ENCODE peak calls at places on chromosomes 12 and 14, in eight cellular contexts. One of them, this sample, is unnamed.

GRCh38 chr12:80195143-80195726 is 95.9 kb downstream of the OTOGL start:
- DNase-seq in cardiac fibroblast: peak
- DNase-seq in M059J: peak
- DNase-seq in AG20443: peak
- DNase-seq in NCI-H2081: peak
- DNase-seq in activated CD4-positive, alpha-beta T cell treated with anti-CD3 and anti-CD28 coated beads, Interleukin-2, amount 50 U/mL, for 1 hour: no peak
- DNase-seq in activated CD8-positive, alpha-beta memory T cell treated with anti-CD3 and anti-CD28 coated beads for 48 hours: no peak
- DNase-seq in HEK293T: peak
- DNase-seq in this sample: peak

GRCh38 chr12:8493084-8493483 is 20.2 kb upstream of the CLEC4D start:
- DNase-seq in cardiac fibroblast: no peak
- DNase-seq in M059J: no peak
- DNase-seq in AG20443: no peak
- DNase-seq in NCI-H2081: no peak
- DNase-seq in activated CD4-positive, alpha-beta T cell treated with anti-CD3 and anti-CD28 coated beads, Interleukin-2, amount 50 U/mL, for 1 hour: no peak
- DNase-seq in activated CD8-positive, alpha-beta memory T cell treated with anti-CD3 and anti-CD28 coated beads for 48 hours: peak
- DNase-seq in HEK293T: no peak
- DNase-seq in this sample: peak

GRCh38 chr14:34538871-34539406 is 562 bp downstream of the EAPP start:
- DNase-seq in cardiac fibroblast: no peak
- DNase-seq in M059J: no peak
- DNase-seq in AG20443: no peak
- DNase-seq in NCI-H2081: no peak
- DNase-seq in activated CD4-positive, alpha-beta T cell treated with anti-CD3 and anti-CD28 coated beads, Interleukin-2, amount 50 U/mL, for 1 hour: no peak
- DNase-seq in activated CD8-positive, alpha-beta memory T cell treated with anti-CD3 and anti-CD28 coated beads for 48 hours: no peak
- DNase-seq in HEK293T: no peak
- DNase-seq in this sample: peak

GRCh38 chr14:97178781-97179180 is 381.6 kb downstream of the VRK1 start:
- DNase-seq in cardiac fibroblast: no peak
- DNase-seq in M059J: peak
- DNase-seq in AG20443: no peak
- DNase-seq in NCI-H2081: no peak
- DNase-seq in activated CD4-positive, alpha-beta T cell treated with anti-CD3 and anti-CD28 coated beads, Interleukin-2, amount 50 U/mL, for 1 hour: no peak
- DNase-seq in activated CD8-positive, alpha-beta memory T cell treated with anti-CD3 and anti-CD28 coated beads for 48 hours: no peak
- DNase-seq in HEK293T: no peak
- DNase-seq in this sample: no peak

GRCh38 chr12:40157307-40157706 is 51.4 kb upstream of the SLC2A13 start:
- DNase-seq in cardiac fibroblast: no peak
- DNase-seq in M059J: no peak
- DNase-seq in AG20443: no peak
- DNase-seq in NCI-H2081: no peak
- DNase-seq in activated CD4-positive, alpha-beta T cell treated with anti-CD3 and anti-CD28 coated beads, Interleukin-2, amount 50 U/mL, for 1 hour: no peak
- DNase-seq in activated CD8-positive, alpha-beta memory T cell treated with anti-CD3 and anti-CD28 coated beads for 48 hours: no peak
- DNase-seq in HEK293T: no peak
- DNase-seq in this sample: no peak

GRCh38 chr12:26744697-26745440 is 88.1 kb downstream of the ITPR2 start:
- DNase-seq in cardiac fibroblast: no peak
- DNase-seq in M059J: no peak
- DNase-seq in AG20443: no peak
- DNase-seq in NCI-H2081: peak
- DNase-seq in activated CD4-positive, alpha-beta T cell treated with anti-CD3 and anti-CD28 coated beads, Interleukin-2, amount 50 U/mL, for 1 hour: no peak
- DNase-seq in activated CD8-positive, alpha-beta memory T cell treated with anti-CD3 and anti-CD28 coated beads for 48 hours: no peak
- DNase-seq in HEK293T: no peak
- DNase-seq in this sample: no peak

GRCh38 chr12:112809684-112810083 is 18.1 kb downstream of the RPH3A start:
- DNase-seq in cardiac fibroblast: no peak
- DNase-seq in M059J: no peak
- DNase-seq in AG20443: no peak
- DNase-seq in NCI-H2081: no peak
- DNase-seq in activated CD4-positive, alpha-beta T cell treated with anti-CD3 and anti-CD28 coated beads, Interleukin-2, amount 50 U/mL, for 1 hour: no peak
- DNase-seq in activated CD8-positive, alpha-beta memory T cell treated with anti-CD3 and anti-CD28 coated beads for 48 hours: no peak
- DNase-seq in HEK293T: no peak
- DNase-seq in this sample: no peak

GRCh38 chr12:63844391-63845341 is at the start of gene SRGAP1:
- DNase-seq in cardiac fibroblast: peak
- DNase-seq in M059J: peak
- DNase-seq in AG20443: peak
- DNase-seq in NCI-H2081: peak
- DNase-seq in activated CD4-positive, alpha-beta T cell treated with anti-CD3 and anti-CD28 coated beads, Interleukin-2, amount 50 U/mL, for 1 hour: no peak
- DNase-seq in activated CD8-positive, alpha-beta memory T cell treated with anti-CD3 and anti-CD28 coated beads for 48 hours: no peak
- DNase-seq in HEK293T: peak
- DNase-seq in this sample: peak

GRCh38 chr12:117968826-117969659 is at the start of gene KSR2:
- DNase-seq in cardiac fibroblast: peak
- DNase-seq in M059J: peak
- DNase-seq in AG20443: peak
- DNase-seq in NCI-H2081: peak
- DNase-seq in activated CD4-positive, alpha-beta T cell treated with anti-CD3 and anti-CD28 coated beads, Interleukin-2, amount 50 U/mL, for 1 hour: peak
- DNase-seq in activated CD8-positive, alpha-beta memory T cell treated with anti-CD3 and anti-CD28 coated beads for 48 hours: peak
- DNase-seq in HEK293T: peak
- DNase-seq in this sample: peak

GRCh38 chr12:58285551-58285950 is 344.2 kb downstream of the ATP23 start:
- DNase-seq in cardiac fibroblast: no peak
- DNase-seq in M059J: no peak
- DNase-seq in AG20443: no peak
- DNase-seq in NCI-H2081: no peak
- DNase-seq in activated CD4-positive, alpha-beta T cell treated with anti-CD3 and anti-CD28 coated beads, Interleukin-2, amount 50 U/mL, for 1 hour: no peak
- DNase-seq in activated CD8-positive, alpha-beta memory T cell treated with anti-CD3 and anti-CD28 coated beads for 48 hours: no peak
- DNase-seq in HEK293T: no peak
- DNase-seq in this sample: no peak

GRCh38 chr14:21068521-21069387 is 1.4 kb upstream of the ARHGEF40 start:
- DNase-seq in cardiac fibroblast: peak
- DNase-seq in M059J: peak
- DNase-seq in AG20443: peak
- DNase-seq in NCI-H2081: peak
- DNase-seq in activated CD4-positive, alpha-beta T cell treated with anti-CD3 and anti-CD28 coated beads, Interleukin-2, amount 50 U/mL, for 1 hour: peak
- DNase-seq in activated CD8-positive, alpha-beta memory T cell treated with anti-CD3 and anti-CD28 coated beads for 48 hours: no peak
- DNase-seq in HEK293T: peak
- DNase-seq in this sample: peak

GRCh38 chr12:2858944-2859352 is 2.1 kb upstream of the TEX52 start:
- DNase-seq in cardiac fibroblast: no peak
- DNase-seq in M059J: no peak
- DNase-seq in AG20443: no peak
- DNase-seq in NCI-H2081: no peak
- DNase-seq in activated CD4-positive, alpha-beta T cell treated with anti-CD3 and anti-CD28 coated beads, Interleukin-2, amount 50 U/mL, for 1 hour: no peak
- DNase-seq in activated CD8-positive, alpha-beta memory T cell treated with anti-CD3 and anti-CD28 coated beads for 48 hours: no peak
- DNase-seq in HEK293T: no peak
- DNase-seq in this sample: no peak

GRCh38 chr12:103827800-103828440 is 13.1 kb downstream of the NT5DC3 start:
- DNase-seq in cardiac fibroblast: no peak
- DNase-seq in M059J: peak
- DNase-seq in AG20443: no peak
- DNase-seq in NCI-H2081: no peak
- DNase-seq in activated CD4-positive, alpha-beta T cell treated with anti-CD3 and anti-CD28 coated beads, Interleukin-2, amount 50 U/mL, for 1 hour: no peak
- DNase-seq in activated CD8-positive, alpha-beta memory T cell treated with anti-CD3 and anti-CD28 coated beads for 48 hours: no peak
- DNase-seq in HEK293T: no peak
- DNase-seq in this sample: no peak

GRCh38 chr12:54405106-54405505 is 14.0 kb downstream of the ITGA5 start:
- DNase-seq in cardiac fibroblast: no peak
- DNase-seq in M059J: no peak
- DNase-seq in AG20443: no peak
- DNase-seq in NCI-H2081: no peak
- DNase-seq in activated CD4-positive, alpha-beta T cell treated with anti-CD3 and anti-CD28 coated beads, Interleukin-2, amount 50 U/mL, for 1 hour: no peak
- DNase-seq in activated CD8-positive, alpha-beta memory T cell treated with anti-CD3 and anti-CD28 coated beads for 48 hours: no peak
- DNase-seq in HEK293T: no peak
- DNase-seq in this sample: no peak

GRCh38 chr12:113796852-113797534 is 169.1 kb downstream of the RBM19 start:
- DNase-seq in cardiac fibroblast: no peak
- DNase-seq in M059J: no peak
- DNase-seq in AG20443: no peak
- DNase-seq in NCI-H2081: no peak
- DNase-seq in activated CD4-positive, alpha-beta T cell treated with anti-CD3 and anti-CD28 coated beads, Interleukin-2, amount 50 U/mL, for 1 hour: no peak
- DNase-seq in activated CD8-positive, alpha-beta memory T cell treated with anti-CD3 and anti-CD28 coated beads for 48 hours: no peak
- DNase-seq in HEK293T: no peak
- DNase-seq in this sample: no peak

GRCh38 chr12:123671876-123672275 is 963 bp downstream of the TCTN2 start:
- DNase-seq in cardiac fibroblast: peak
- DNase-seq in M059J: peak
- DNase-seq in AG20443: peak
- DNase-seq in NCI-H2081: no peak
- DNase-seq in activated CD4-positive, alpha-beta T cell treated with anti-CD3 and anti-CD28 coated beads, Interleukin-2, amount 50 U/mL, for 1 hour: no peak
- DNase-seq in activated CD8-positive, alpha-beta memory T cell treated with anti-CD3 and anti-CD28 coated beads for 48 hours: no peak
- DNase-seq in HEK293T: no peak
- DNase-seq in this sample: no peak

GRCh38 chr12:14994610-14995009 is 21.8 kb downstream of the PDE6H start:
- DNase-seq in cardiac fibroblast: no peak
- DNase-seq in M059J: peak
- DNase-seq in AG20443: no peak
- DNase-seq in NCI-H2081: no peak
- DNase-seq in activated CD4-positive, alpha-beta T cell treated with anti-CD3 and anti-CD28 coated beads, Interleukin-2, amount 50 U/mL, for 1 hour: no peak
- DNase-seq in activated CD8-positive, alpha-beta memory T cell treated with anti-CD3 and anti-CD28 coated beads for 48 hours: no peak
- DNase-seq in HEK293T: no peak
- DNase-seq in this sample: no peak

GRCh38 chr12:107513184-107513583 is 172.4 kb upstream of the PWP1 start:
- DNase-seq in cardiac fibroblast: no peak
- DNase-seq in M059J: no peak
- DNase-seq in AG20443: no peak
- DNase-seq in NCI-H2081: no peak
- DNase-seq in activated CD4-positive, alpha-beta T cell treated with anti-CD3 and anti-CD28 coated beads, Interleukin-2, amount 50 U/mL, for 1 hour: no peak
- DNase-seq in activated CD8-positive, alpha-beta memory T cell treated with anti-CD3 and anti-CD28 coated beads for 48 hours: no peak
- DNase-seq in HEK293T: no peak
- DNase-seq in this sample: no peak

GRCh38 chr12:131784909-131785762 is 43.1 kb upstream of the MMP17 start:
- DNase-seq in cardiac fibroblast: peak
- DNase-seq in M059J: peak
- DNase-seq in AG20443: no peak
- DNase-seq in NCI-H2081: no peak
- DNase-seq in activated CD4-positive, alpha-beta T cell treated with anti-CD3 and anti-CD28 coated beads, Interleukin-2, amount 50 U/mL, for 1 hour: no peak
- DNase-seq in activated CD8-positive, alpha-beta memory T cell treated with anti-CD3 and anti-CD28 coated beads for 48 hours: no peak
- DNase-seq in HEK293T: no peak
- DNase-seq in this sample: no peak

GRCh38 chr12:15605886-15606590 is 183.2 kb downstream of the EPS8 start:
- DNase-seq in cardiac fibroblast: no peak
- DNase-seq in M059J: no peak
- DNase-seq in AG20443: no peak
- DNase-seq in NCI-H2081: no peak
- DNase-seq in activated CD4-positive, alpha-beta T cell treated with anti-CD3 and anti-CD28 coated beads, Interleukin-2, amount 50 U/mL, for 1 hour: no peak
- DNase-seq in activated CD8-positive, alpha-beta memory T cell treated with anti-CD3 and anti-CD28 coated beads for 48 hours: no peak
- DNase-seq in HEK293T: no peak
- DNase-seq in this sample: no peak

GRCh38 chr12:80271770-80272169 is 172.3 kb upstream of the PTPRQ start:
- DNase-seq in cardiac fibroblast: peak
- DNase-seq in M059J: no peak
- DNase-seq in AG20443: peak
- DNase-seq in NCI-H2081: no peak
- DNase-seq in activated CD4-positive, alpha-beta T cell treated with anti-CD3 and anti-CD28 coated beads, Interleukin-2, amount 50 U/mL, for 1 hour: no peak
- DNase-seq in activated CD8-positive, alpha-beta memory T cell treated with anti-CD3 and anti-CD28 coated beads for 48 hours: no peak
- DNase-seq in HEK293T: no peak
- DNase-seq in this sample: no peak

GRCh38 chr14:20743556-20743955 is 2.1 kb upstream of the EDDM3A start:
- DNase-seq in cardiac fibroblast: no peak
- DNase-seq in M059J: no peak
- DNase-seq in AG20443: no peak
- DNase-seq in NCI-H2081: no peak
- DNase-seq in activated CD4-positive, alpha-beta T cell treated with anti-CD3 and anti-CD28 coated beads, Interleukin-2, amount 50 U/mL, for 1 hour: no peak
- DNase-seq in activated CD8-positive, alpha-beta memory T cell treated with anti-CD3 and anti-CD28 coated beads for 48 hours: no peak
- DNase-seq in HEK293T: no peak
- DNase-seq in this sample: no peak

GRCh38 chr12:52713960-52714886 is 10.9 kb upstream of the KRT77 start:
- DNase-seq in cardiac fibroblast: no peak
- DNase-seq in M059J: no peak
- DNase-seq in AG20443: peak
- DNase-seq in NCI-H2081: no peak
- DNase-seq in activated CD4-positive, alpha-beta T cell treated with anti-CD3 and anti-CD28 coated beads, Interleukin-2, amount 50 U/mL, for 1 hour: peak
- DNase-seq in activated CD8-positive, alpha-beta memory T cell treated with anti-CD3 and anti-CD28 coated beads for 48 hours: no peak
- DNase-seq in HEK293T: no peak
- DNase-seq in this sample: no peak

GRCh38 chr14:64812412-64812811 is 67.3 kb downstream of the SPTB start:
- DNase-seq in cardiac fibroblast: no peak
- DNase-seq in M059J: no peak
- DNase-seq in AG20443: no peak
- DNase-seq in NCI-H2081: peak
- DNase-seq in activated CD4-positive, alpha-beta T cell treated with anti-CD3 and anti-CD28 coated beads, Interleukin-2, amount 50 U/mL, for 1 hour: peak
- DNase-seq in activated CD8-positive, alpha-beta memory T cell treated with anti-CD3 and anti-CD28 coated beads for 48 hours: no peak
- DNase-seq in HEK293T: no peak
- DNase-seq in this sample: peak

GRCh38 chr14:78048120-78048519 is 122.1 kb upstream of the NRXN3 start:
- DNase-seq in cardiac fibroblast: no peak
- DNase-seq in M059J: no peak
- DNase-seq in AG20443: no peak
- DNase-seq in NCI-H2081: no peak
- DNase-seq in activated CD4-positive, alpha-beta T cell treated with anti-CD3 and anti-CD28 coated beads, Interleukin-2, amount 50 U/mL, for 1 hour: no peak
- DNase-seq in activated CD8-positive, alpha-beta memory T cell treated with anti-CD3 and anti-CD28 coated beads for 48 hours: no peak
- DNase-seq in HEK293T: no peak
- DNase-seq in this sample: no peak

GRCh38 chr14:61609885-61610284 is 85.4 kb upstream of the HIF1A start:
- DNase-seq in cardiac fibroblast: peak
- DNase-seq in M059J: no peak
- DNase-seq in AG20443: no peak
- DNase-seq in NCI-H2081: no peak
- DNase-seq in activated CD4-positive, alpha-beta T cell treated with anti-CD3 and anti-CD28 coated beads, Interleukin-2, amount 50 U/mL, for 1 hour: no peak
- DNase-seq in activated CD8-positive, alpha-beta memory T cell treated with anti-CD3 and anti-CD28 coated beads for 48 hours: no peak
- DNase-seq in HEK293T: no peak
- DNase-seq in this sample: no peak

GRCh38 chr14:21748869-21749303 is 75.3 kb upstream of the OR4E1 start:
- DNase-seq in cardiac fibroblast: peak
- DNase-seq in M059J: peak
- DNase-seq in AG20443: peak
- DNase-seq in NCI-H2081: peak
- DNase-seq in activated CD4-positive, alpha-beta T cell treated with anti-CD3 and anti-CD28 coated beads, Interleukin-2, amount 50 U/mL, for 1 hour: peak
- DNase-seq in activated CD8-positive, alpha-beta memory T cell treated with anti-CD3 and anti-CD28 coated beads for 48 hours: no peak
- DNase-seq in HEK293T: peak
- DNase-seq in this sample: peak

This sample was measured in small intestine.